ENCODE peak calls at places on chromosomes 11 and 22, in five cellular contexts. K is ovary, A is body of pancreas, F is upper lobe of right lung, B is esophagus squamous epithelium. W is an unnamed sample.

GRCh38 chr22:17969732-17970131 is 54.6 kb downstream of the MICAL3 start:
- DNase-seq in B (no peak), K (no peak), F (no peak), A (no peak), W (no peak)

GRCh38 chr22:26589367-26589844 is 526 bp downstream of the TPST2 start:
- DNase-seq in F (peak), B (no peak), A (peak), K (no peak), W (peak)

GRCh38 chr11:60972182-60973030 is 926 bp downstream of the CD6 start:
- DNase-seq in F (no peak), B (no peak), A (no peak), K (no peak), W (no peak)

GRCh38 chr11:130050272-130050671 is 19.4 kb upstream of the APLP2 start:
- DNase-seq in A (no peak), F (no peak), B (no peak), K (no peak), W (no peak)

GRCh38 chr11:68839054-68839865 is 2.5 kb downstream of the CPT1A start:
- DNase-seq in K (peak), B (peak), A (peak), F (peak), W (peak)

GRCh38 chr11:15055620-15056356 is 17.6 kb upstream of the CALCB start:
- DNase-seq in K (no peak), B (no peak), F (no peak), A (no peak), W (no peak)

GRCh38 chr11:79510948-79511347 is 70.1 kb upstream of the TENM4 start:
- DNase-seq in B (no peak), A (no peak), F (no peak), K (no peak), W (no peak)

GRCh38 chr11:100936781-100937180 is 192.8 kb downstream of the PGR start:
- DNase-seq in K (no peak), B (no peak), F (no peak), A (no peak), W (no peak)

GRCh38 chr11:118050208-118050891 is 26.5 kb upstream of the TMPRSS4 start:
- DNase-seq in B (no peak), A (no peak), F (no peak), K (no peak), W (no peak)

GRCh38 chr11:33633251-33634003 is 67.2 kb downstream of the C11orf91 start:
- DNase-seq in A (no peak), B (no peak), F (no peak), K (no peak), W (no peak)

GRCh38 chr11:67279589-67280340 is 9.3 kb upstream of the ANKRD13D start:
- DNase-seq in A (peak), B (no peak), F (peak), K (peak), W (peak)

GRCh38 chr22:30253205-30253852 is 6.8 kb upstream of the LIF start:
- DNase-seq in K (no peak), B (no peak), F (peak), A (peak), W (no peak)

GRCh38 chr11:46947399-46948077 is 11.0 kb downstream of the CSTPP1 start:
- DNase-seq in K (no peak), B (no peak), F (no peak), A (peak), W (no peak)

DNA sequence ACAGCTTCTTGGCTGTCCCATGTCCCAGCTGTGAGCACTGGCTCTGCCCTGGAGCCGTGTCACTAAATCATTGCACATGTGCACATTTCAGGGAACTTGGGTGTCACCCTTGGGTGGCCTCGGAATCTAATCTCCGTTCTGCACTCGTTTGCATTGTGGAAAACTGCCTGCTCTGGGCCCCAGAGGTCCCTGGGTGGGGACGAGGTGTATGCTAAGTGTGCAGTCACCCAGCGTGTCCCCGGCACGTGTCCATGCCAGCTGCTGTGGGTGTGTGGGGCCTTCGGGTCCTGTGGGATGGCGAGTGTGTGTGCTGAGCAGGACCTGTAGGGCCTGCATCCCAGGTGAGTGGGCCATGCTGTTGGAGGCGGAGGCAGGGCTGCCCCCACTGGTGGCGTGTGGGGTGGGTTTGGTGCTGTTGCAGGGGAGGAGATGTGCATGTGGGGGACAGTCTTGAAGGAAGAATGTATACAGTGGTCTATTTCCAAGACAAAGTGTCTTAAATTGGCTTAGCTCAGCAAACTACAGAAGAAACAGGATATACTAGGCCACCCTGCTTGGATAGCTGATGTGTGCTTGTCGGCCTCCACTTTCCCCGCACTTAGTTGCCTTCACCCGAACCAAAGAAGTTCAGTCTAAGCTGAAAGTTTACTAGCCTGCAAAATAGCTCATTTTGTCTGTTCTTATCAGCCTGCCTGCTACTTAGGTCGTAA is 14.6 kb downstream of the TANGO2 start:
- DNase-seq in B (no peak), K (no peak), F (no peak), A (no peak), W (no peak)
- H3K4me3 ChIP-seq in B (no peak), K (no peak), F (no peak), A (no peak), W (no peak)

GRCh38 chr22:37147186-37147990 is 2.3 kb downstream of the IL2RB start:
- DNase-seq in F (no peak), A (no peak), K (no peak), B (no peak), W (no peak)
- H3K4me3 ChIP-seq in F (peak), A (no peak), K (no peak), B (peak), W (peak)

DNA sequence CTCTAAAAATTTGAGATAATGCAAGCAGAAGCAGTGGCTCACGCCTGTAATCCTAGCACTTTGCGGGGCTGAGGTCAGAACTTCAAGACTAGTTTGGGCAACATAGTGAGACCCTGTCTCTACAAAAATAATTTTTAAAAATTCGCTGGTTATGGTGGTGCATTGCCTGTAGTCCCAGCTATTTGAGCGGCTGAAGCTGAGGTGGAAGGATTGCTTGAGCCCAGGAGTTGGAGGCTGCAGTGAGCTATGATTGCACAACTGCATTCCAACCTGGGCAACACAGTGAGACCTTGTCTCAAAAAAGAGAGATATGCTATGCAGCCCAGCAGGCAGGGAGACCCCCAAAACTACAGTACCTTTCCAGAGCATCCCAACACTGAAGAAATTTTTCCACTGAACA is 2.3 kb downstream of the CTSC start:
- DNase-seq in B (no peak), F (no peak), K (no peak), A (no peak), W (no peak)
- H3K4me3 ChIP-seq in B (peak), F (peak), K (no peak), A (no peak), W (peak)

GRCh38 chr22:21952586-21953571 is at the start of gene PPM1F:
- DNase-seq in B (peak), A (peak), K (peak), F (peak), W (peak)
- H3K4me3 ChIP-seq in B (peak), A (peak), K (peak), F (peak), W (peak)

GRCh38 chr22:45087802-45088201 is 75.9 kb upstream of the NUP50 start:
- DNase-seq in K (no peak), F (no peak), B (no peak), A (no peak), W (no peak)
- H3K4me3 ChIP-seq in K (no peak), F (no peak), B (no peak), A (no peak), W (no peak)

DNA sequence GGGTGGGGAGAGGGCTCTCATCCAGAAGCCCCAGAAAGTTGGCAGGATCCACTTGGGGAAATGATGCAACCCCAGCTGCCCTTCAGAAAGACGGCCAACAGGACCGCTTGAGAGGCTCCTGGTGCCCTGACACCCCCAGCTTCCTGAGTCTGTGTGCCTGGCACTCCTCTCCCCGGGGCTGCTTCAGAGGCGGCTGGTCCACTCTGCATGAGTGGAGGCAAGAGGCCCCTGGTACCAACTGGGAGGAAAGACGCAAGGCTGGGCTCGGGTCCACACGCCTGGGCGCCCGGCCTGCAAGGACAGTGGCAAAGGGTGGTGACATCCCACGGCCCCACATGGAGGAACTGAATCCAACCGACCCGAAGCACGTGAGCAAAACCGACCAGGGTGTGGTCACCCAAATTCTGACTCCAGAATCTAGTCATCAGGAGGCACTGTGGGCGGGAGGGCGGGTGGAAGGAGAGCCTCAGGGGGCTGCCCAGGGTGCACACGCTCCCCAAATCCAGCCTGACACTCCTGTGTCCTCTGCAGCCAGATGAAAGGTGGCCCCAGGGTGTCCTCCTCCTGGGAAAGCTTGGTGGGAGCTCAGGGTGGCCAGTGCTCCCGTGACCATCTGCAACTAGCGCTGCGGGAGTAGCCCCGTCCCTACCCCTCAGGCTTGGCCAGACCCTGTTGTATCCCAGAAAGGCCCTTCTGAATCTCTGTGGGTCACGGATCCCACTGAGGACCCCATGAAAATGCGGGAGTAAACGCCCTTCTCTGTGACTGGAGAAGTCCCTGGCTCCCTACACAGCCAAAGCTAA is 3.7 kb downstream of the RNH1 start:
- DNase-seq in B (no peak), F (peak), K (peak), A (no peak), W (peak)
- H3K4me3 ChIP-seq in B (peak), F (peak), K (peak), A (no peak), W (peak)

GRCh38 chr22:50293441-50294318 is 13.8 kb downstream of the PLXNB2 start:
- DNase-seq in A (peak), K (peak), B (no peak), F (peak), W (peak)

GRCh38 chr22:50289151-50289941 is 18.1 kb downstream of the PLXNB2 start:
- DNase-seq in A (no peak), F (no peak), B (no peak), K (no peak), W (no peak)

GRCh38 chr22:50294319-50294656 is 13.2 kb downstream of the PLXNB2 start:
- DNase-seq in B (no peak), F (no peak), A (no peak), K (no peak), W (no peak)

GRCh38 chr22:50289942-50290630 is 17.4 kb downstream of the PLXNB2 start:
- DNase-seq in A (no peak), B (no peak), F (no peak), K (no peak), W (no peak)

DNA sequence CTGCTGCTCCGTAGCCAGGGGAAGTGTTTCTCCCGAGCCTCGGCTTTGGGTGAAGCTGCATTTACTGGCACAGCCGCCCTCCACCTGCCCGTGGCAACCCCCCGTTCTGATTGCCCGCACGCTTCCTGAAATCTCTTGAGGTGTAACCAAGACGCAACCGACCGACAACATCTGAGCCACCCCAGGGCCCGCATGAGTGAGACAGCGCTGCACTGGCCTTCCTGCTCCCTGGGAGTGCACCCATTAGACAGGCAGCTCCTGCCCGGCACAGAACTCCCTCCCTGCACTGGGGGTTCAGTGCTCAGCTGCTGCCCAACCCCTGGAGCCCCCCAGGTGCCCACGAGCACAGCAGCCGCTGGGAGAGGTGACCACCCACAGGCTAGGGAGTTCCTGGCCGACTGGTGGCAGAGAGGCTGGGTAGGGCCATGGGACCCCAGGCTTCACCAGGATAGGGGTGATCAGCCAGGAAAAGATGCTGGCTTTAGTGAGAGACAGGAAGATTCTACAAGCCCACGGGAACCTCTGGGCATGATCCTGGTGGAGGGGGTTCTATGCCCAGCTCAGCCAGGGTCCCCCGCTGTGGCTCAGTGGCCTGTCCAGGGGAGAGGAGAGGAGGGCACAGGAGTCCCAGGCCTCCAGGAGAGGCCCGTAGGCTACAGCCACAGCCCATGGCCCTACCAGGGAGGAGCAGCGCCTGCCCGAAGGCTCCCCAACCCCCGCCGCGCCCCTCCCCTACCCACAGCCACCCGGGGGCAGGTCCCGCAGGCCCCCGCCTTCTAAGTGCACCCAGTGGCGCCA is 14.6 kb downstream of the PLXNB2 start:
- DNase-seq in A (no peak), B (no peak), F (no peak), K (no peak), W (no peak)
- H3K4me3 ChIP-seq in A (no peak), B (peak), F (peak), K (peak), W (peak)

DNA sequence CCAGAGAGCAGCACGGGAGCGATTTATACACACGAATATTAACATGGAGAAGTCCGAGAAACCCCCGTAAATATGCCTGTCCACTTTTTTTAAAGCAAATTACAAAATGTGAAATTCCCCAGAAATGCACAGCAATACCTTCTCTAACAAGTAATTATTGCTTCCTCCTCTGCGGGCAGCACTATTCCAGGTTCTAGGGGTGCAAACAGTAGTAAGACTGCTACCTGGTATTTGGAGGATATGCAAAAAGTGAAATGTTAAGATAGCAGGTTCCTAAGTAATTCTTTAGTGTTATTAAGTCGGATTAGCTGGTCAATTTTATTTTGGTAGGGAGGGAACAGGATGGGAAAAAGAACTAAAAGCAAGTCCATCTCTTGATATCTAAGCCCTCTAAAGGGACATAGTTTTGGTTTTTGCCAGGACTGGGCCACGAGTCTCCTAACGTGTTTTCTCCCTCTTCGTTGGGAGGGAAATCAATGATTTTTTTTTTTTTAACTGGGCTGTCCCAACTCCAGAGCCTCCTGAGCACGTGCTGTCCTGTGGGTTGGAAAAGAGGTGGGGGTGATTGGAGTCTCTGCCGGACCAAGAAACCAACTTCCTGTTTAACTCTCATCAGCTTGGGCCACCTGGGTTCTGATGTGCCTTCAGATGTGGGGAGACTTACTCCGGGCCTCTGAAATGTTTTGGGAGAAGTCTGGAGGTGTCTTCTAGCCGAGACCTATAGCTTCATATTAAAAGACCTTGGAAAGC is 1.7 kb upstream of the XBP1 start:
- DNase-seq in K (no peak), F (no peak), B (no peak), A (peak), W (no peak)
- H3K4me3 ChIP-seq in K (peak), F (peak), B (peak), A (no peak), W (peak)